ENCODE peak calls at places on chromosomes 1 and 21, in seven cellular contexts. One of them, this sample, is unnamed.

GRCh38 chr21:45325206-45326168 is 37.8 kb upstream of the POFUT2 start:
- DNase-seq in transverse colon: no peak
- DNase-seq in GM12878: no peak
- DNase-seq in mucosa of descending colon: peak
- DNase-seq in H9: no peak
- DNase-seq in heart left ventricle: no peak
- DNase-seq in AG09309: no peak
- DNase-seq in this sample: peak

GRCh38 chr1:221897312-221897711 is 155.4 kb upstream of the DUSP10 start:
- DNase-seq in transverse colon: no peak
- DNase-seq in GM12878: no peak
- DNase-seq in heart left ventricle: no peak
- DNase-seq in mucosa of descending colon: no peak
- DNase-seq in AG09309: peak
- DNase-seq in H9: no peak
- DNase-seq in this sample: no peak

GRCh38 chr1:185159966-185160365 is 3.0 kb downstream of the SWT1 start:
- DNase-seq in AG09309: no peak
- DNase-seq in H9: no peak
- DNase-seq in GM12878: peak
- DNase-seq in heart left ventricle: no peak
- DNase-seq in mucosa of descending colon: no peak
- DNase-seq in transverse colon: no peak
- DNase-seq in this sample: no peak

GRCh38 chr1:99004270-99005141 is at the start of gene PLPPR5:
- DNase-seq in H9: peak
- DNase-seq in heart left ventricle: no peak
- DNase-seq in transverse colon: no peak
- DNase-seq in GM12878: no peak
- DNase-seq in mucosa of descending colon: peak
- DNase-seq in AG09309: no peak
- DNase-seq in this sample: peak

GRCh38 chr1:200895448-200895799 is 724 bp downstream of the INAVA start:
- DNase-seq in transverse colon: no peak
- DNase-seq in H9: no peak
- DNase-seq in mucosa of descending colon: peak
- DNase-seq in heart left ventricle: no peak
- DNase-seq in GM12878: no peak
- DNase-seq in AG09309: no peak
- DNase-seq in this sample: no peak

GRCh38 chr1:245173446-245174178 is 18.8 kb downstream of the KIF26B start:
- DNase-seq in GM12878: no peak
- DNase-seq in AG09309: no peak
- DNase-seq in transverse colon: peak
- DNase-seq in H9: no peak
- DNase-seq in mucosa of descending colon: no peak
- DNase-seq in heart left ventricle: no peak
- DNase-seq in this sample: no peak

GRCh38 chr1:58397187-58397820 is 149.2 kb downstream of the OMA1 start:
- DNase-seq in GM12878: no peak
- DNase-seq in AG09309: no peak
- DNase-seq in heart left ventricle: no peak
- DNase-seq in transverse colon: no peak
- DNase-seq in H9: no peak
- DNase-seq in mucosa of descending colon: no peak
- DNase-seq in this sample: no peak

GRCh38 chr21:15051652-15052554 is 12.9 kb downstream of the NRIP1 start:
- DNase-seq in transverse colon: peak
- DNase-seq in mucosa of descending colon: no peak
- DNase-seq in heart left ventricle: no peak
- DNase-seq in GM12878: no peak
- DNase-seq in AG09309: no peak
- DNase-seq in H9: no peak
- DNase-seq in this sample: no peak

GRCh38 chr21:37915941-37916794 is at the start of gene KCNJ6:
- DNase-seq in AG09309: no peak
- DNase-seq in transverse colon: no peak
- DNase-seq in heart left ventricle: peak
- DNase-seq in GM12878: no peak
- DNase-seq in mucosa of descending colon: peak
- DNase-seq in H9: peak
- DNase-seq in this sample: peak

GRCh38 chr1:91811363-91812025 is 74.5 kb downstream of the TGFBR3 start:
- DNase-seq in transverse colon: no peak
- DNase-seq in H9: no peak
- DNase-seq in heart left ventricle: no peak
- DNase-seq in GM12878: no peak
- DNase-seq in mucosa of descending colon: no peak
- DNase-seq in AG09309: no peak
- DNase-seq in this sample: no peak

GRCh38 chr1:163366555-163366954 is 44.8 kb downstream of the NUF2 start:
- DNase-seq in heart left ventricle: no peak
- DNase-seq in H9: no peak
- DNase-seq in GM12878: no peak
- DNase-seq in transverse colon: no peak
- DNase-seq in AG09309: no peak
- DNase-seq in mucosa of descending colon: no peak
- DNase-seq in this sample: no peak

GRCh38 chr1:163357378-163357777 is 35.6 kb downstream of the NUF2 start:
- DNase-seq in AG09309: no peak
- DNase-seq in mucosa of descending colon: no peak
- DNase-seq in transverse colon: no peak
- DNase-seq in GM12878: no peak
- DNase-seq in heart left ventricle: no peak
- DNase-seq in H9: no peak
- DNase-seq in this sample: no peak

GRCh38 chr1:163365186-163365585 is 43.4 kb downstream of the NUF2 start:
- DNase-seq in GM12878: no peak
- DNase-seq in AG09309: no peak
- DNase-seq in mucosa of descending colon: no peak
- DNase-seq in H9: no peak
- DNase-seq in transverse colon: no peak
- DNase-seq in heart left ventricle: no peak
- DNase-seq in this sample: no peak

GRCh38 chr1:163361123-163361934 is 39.6 kb downstream of the NUF2 start:
- DNase-seq in transverse colon: no peak
- DNase-seq in H9: peak
- DNase-seq in GM12878: no peak
- DNase-seq in mucosa of descending colon: no peak
- DNase-seq in heart left ventricle: no peak
- DNase-seq in AG09309: no peak
- DNase-seq in this sample: no peak
- TF ChIP-seq CTCF in transverse colon: peak
- TF ChIP-seq CTCF in H9: peak
- TF ChIP-seq CTCF in GM12878: peak
- TF ChIP-seq CTCF in mucosa of descending colon: no peak
- TF ChIP-seq CTCF in heart left ventricle: no peak
- TF ChIP-seq CTCF in AG09309: peak
- TF ChIP-seq CTCF in this sample: peak

DNA sequence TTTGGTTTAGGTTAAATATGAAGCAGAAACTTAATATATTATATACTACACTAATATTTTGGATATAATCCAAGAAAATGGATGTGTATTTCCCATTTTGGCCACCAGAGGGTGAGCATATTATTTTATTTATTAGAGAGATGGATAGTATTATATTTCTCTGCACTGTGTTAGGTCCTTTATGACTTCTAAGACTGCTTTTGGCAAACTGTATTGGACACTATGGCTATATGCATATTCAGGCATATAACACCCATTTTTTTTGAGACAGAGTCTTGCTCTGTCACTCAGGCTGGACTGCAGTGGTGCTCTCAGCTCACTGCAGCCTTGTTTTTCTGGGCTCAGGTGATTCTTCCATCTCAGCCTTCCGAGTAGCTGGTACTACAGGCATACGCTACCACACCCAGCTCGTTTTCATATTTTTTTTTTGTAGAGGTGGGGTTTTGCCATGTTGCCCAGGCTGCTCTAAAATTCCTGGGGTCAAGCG is 17.8 kb upstream of the PGM1 start:
- DNase-seq in mucosa of descending colon: no peak
- DNase-seq in AG09309: no peak
- DNase-seq in GM12878: no peak
- DNase-seq in heart left ventricle: no peak
- DNase-seq in transverse colon: no peak
- DNase-seq in H9: peak
- DNase-seq in this sample: no peak
- TF ChIP-seq CTCF in mucosa of descending colon: peak
- TF ChIP-seq CTCF in AG09309: peak
- TF ChIP-seq CTCF in GM12878: peak
- TF ChIP-seq CTCF in heart left ventricle: peak
- TF ChIP-seq CTCF in transverse colon: peak
- TF ChIP-seq CTCF in H9: peak
- TF ChIP-seq CTCF in this sample: peak

GRCh38 chr1:203063287-203063686 is 22.5 kb downstream of the MYOG start:
- DNase-seq in GM12878: no peak
- DNase-seq in H9: no peak
- DNase-seq in heart left ventricle: no peak
- DNase-seq in AG09309: no peak
- DNase-seq in mucosa of descending colon: no peak
- DNase-seq in transverse colon: no peak
- DNase-seq in this sample: no peak

GRCh38 chr1:203069028-203069804 is 16.6 kb downstream of the MYOG start:
- DNase-seq in H9: no peak
- DNase-seq in GM12878: no peak
- DNase-seq in mucosa of descending colon: no peak
- DNase-seq in transverse colon: no peak
- DNase-seq in AG09309: peak
- DNase-seq in heart left ventricle: peak
- DNase-seq in this sample: no peak

GRCh38 chr1:203065191-203065590 is 20.6 kb downstream of the MYOG start:
- DNase-seq in GM12878: no peak
- DNase-seq in transverse colon: no peak
- DNase-seq in mucosa of descending colon: no peak
- DNase-seq in AG09309: no peak
- DNase-seq in heart left ventricle: no peak
- DNase-seq in H9: no peak
- DNase-seq in this sample: no peak

GRCh38 chr1:203072002-203072607 is 13.7 kb downstream of the MYOG start:
- DNase-seq in GM12878: no peak
- DNase-seq in mucosa of descending colon: no peak
- DNase-seq in H9: no peak
- DNase-seq in transverse colon: no peak
- DNase-seq in heart left ventricle: no peak
- DNase-seq in AG09309: no peak
- DNase-seq in this sample: no peak

DNA sequence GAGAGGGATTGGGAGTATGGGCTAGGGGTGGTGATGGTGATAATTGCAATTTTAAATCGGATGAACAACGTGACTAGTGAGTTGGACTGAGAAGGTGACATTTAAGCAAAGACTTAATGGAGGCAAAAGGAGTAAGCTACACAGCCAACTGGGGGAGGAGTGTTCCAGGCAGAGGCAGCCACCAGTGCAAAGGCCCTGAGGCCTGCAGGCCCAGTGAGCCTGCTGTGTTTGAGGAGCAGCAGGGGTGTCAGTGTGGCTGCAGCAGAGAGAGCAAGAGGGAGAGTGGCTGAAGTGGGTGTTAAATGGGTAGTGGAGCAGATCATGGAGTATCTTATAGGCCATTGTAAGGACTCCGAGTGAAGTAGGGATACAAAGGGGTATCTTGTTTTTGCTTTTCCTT is 18.8 kb downstream of the MYOG start:
- DNase-seq in heart left ventricle: no peak
- DNase-seq in mucosa of descending colon: no peak
- DNase-seq in H9: no peak
- DNase-seq in GM12878: no peak
- DNase-seq in AG09309: no peak
- DNase-seq in transverse colon: no peak
- DNase-seq in this sample: no peak
- TF ChIP-seq CTCF in heart left ventricle: no peak
- TF ChIP-seq CTCF in mucosa of descending colon: no peak
- TF ChIP-seq CTCF in H9: no peak
- TF ChIP-seq CTCF in GM12878: no peak
- TF ChIP-seq CTCF in AG09309: no peak
- TF ChIP-seq CTCF in transverse colon: no peak
- TF ChIP-seq CTCF in this sample: no peak

GRCh38 chr21:41168391-41169257 is 664 bp downstream of the BACE2 start:
- DNase-seq in heart left ventricle: peak
- DNase-seq in transverse colon: peak
- DNase-seq in GM12878: no peak
- DNase-seq in mucosa of descending colon: peak
- DNase-seq in H9: peak
- DNase-seq in AG09309: no peak
- DNase-seq in this sample: peak

GRCh38 chr21:41169258-41169576 is 1.3 kb downstream of the BACE2 start:
- DNase-seq in mucosa of descending colon: no peak
- DNase-seq in AG09309: no peak
- DNase-seq in H9: no peak
- DNase-seq in transverse colon: no peak
- DNase-seq in GM12878: no peak
- DNase-seq in heart left ventricle: no peak
- DNase-seq in this sample: no peak

GRCh38 chr21:41166947-41167346 is 1.0 kb upstream of the BACE2 start:
- DNase-seq in GM12878: no peak
- DNase-seq in H9: no peak
- DNase-seq in heart left ventricle: peak
- DNase-seq in transverse colon: no peak
- DNase-seq in mucosa of descending colon: no peak
- DNase-seq in AG09309: no peak
- DNase-seq in this sample: no peak

GRCh38 chr21:41169701-41170100 is 1.7 kb downstream of the BACE2 start:
- DNase-seq in GM12878: no peak
- DNase-seq in heart left ventricle: no peak
- DNase-seq in mucosa of descending colon: no peak
- DNase-seq in transverse colon: no peak
- DNase-seq in H9: no peak
- DNase-seq in AG09309: no peak
- DNase-seq in this sample: no peak

DNA sequence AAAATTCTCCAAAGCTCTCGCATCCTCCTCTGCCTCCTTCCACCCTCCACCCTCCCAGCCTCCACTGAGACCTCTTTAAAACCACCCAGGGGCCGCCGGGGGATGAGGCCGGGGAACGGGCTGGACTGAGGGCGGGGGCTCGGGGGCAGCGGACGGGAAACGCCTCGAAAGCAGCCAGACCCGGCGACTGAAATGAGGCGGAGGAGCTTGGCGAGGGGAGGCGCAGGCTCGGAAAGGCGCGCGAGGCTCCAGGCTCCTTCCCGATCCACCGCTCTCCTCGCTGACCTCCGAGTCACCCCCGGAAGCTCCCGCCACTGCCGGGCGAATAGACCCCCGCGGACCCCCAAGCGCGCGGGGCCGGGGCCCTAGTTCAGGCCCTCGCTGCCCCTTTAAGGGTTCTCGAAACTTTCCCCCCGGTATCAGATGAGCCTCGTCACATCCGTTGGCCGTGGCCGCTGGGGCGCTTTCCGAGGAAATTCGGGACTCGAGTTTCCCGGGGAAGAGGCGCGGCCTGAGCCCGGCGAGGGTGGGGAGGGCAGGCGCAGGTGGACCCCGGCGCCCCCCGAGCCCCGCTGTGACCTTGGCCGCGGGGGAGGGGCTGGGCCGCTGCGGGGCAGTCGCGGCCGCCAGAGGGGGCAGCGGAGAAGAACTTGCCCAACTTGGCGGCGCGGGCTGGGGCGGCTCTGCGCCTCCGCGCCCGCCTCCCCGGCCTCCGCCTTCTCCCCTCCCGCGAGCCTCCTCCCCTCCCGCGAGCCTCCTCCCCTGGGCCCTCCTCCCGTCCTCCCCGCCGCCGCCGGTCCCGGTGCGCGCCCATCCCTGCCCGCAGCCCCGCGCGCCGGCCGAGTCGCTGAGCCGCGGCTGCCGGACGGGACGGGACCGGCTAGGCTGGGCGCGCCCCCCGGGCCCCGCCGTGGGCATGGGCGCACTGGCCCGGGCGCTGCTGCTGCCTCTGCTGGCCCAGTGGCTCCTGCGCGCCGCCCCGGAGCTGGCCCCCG is at the start of gene BACE2:
- DNase-seq in GM12878: no peak
- DNase-seq in AG09309: peak
- DNase-seq in transverse colon: peak
- DNase-seq in heart left ventricle: peak
- DNase-seq in H9: peak
- DNase-seq in mucosa of descending colon: peak
- DNase-seq in this sample: peak
- TF ChIP-seq CTCF in GM12878: no peak
- TF ChIP-seq CTCF in AG09309: peak
- TF ChIP-seq CTCF in transverse colon: peak
- TF ChIP-seq CTCF in heart left ventricle: peak
- TF ChIP-seq CTCF in H9: peak
- TF ChIP-seq CTCF in mucosa of descending colon: peak
- TF ChIP-seq CTCF in this sample: peak